ENCODE peak calls at places on chromosome 2, in seven cellular contexts. G is GDM1; I is heart right ventricle; Q is stimulated activated CD4-positive, alpha-beta T cell treated with anti-CD3 and anti-CD28 coated beads, Interleukin-1b, Interleukin-23, amount 100 ng/mL, for 1 hour; K is mesenteric fat pad; M is upper lobe of right lung; V is ecto neural progenitor cell. L is an unnamed sample.

GRCh38 chr2:12300019-12300602 is 416.6 kb upstream of the TRIB2 start:
- DNase-seq in V (no peak), K (no peak), I (no peak), G (no peak), M (no peak), Q (no peak), L (no peak)

GRCh38 chr2:218631837-218632236 is 24.1 kb downstream of the PLCD4 start:
- DNase-seq in I (peak; percentile 18), Q (no peak), M (no peak), V (no peak), G (no peak), K (no peak), L (no peak)

GRCh38 chr2:80378-80777 is 34.1 kb upstream of the FAM110C start:
- DNase-seq in Q (no peak), K (no peak), I (no peak), V (no peak), G (no peak), M (no peak), L (no peak)

GRCh38 chr2:31383471-31384153 is 30.9 kb downstream of the XDH start:
- DNase-seq in M (no peak), Q (no peak), K (no peak), V (peak; percentile 30), G (no peak), I (no peak), L (no peak)

GRCh38 chr2:222652856-222653255 is 3.0 kb downstream of the FARSB start:
- DNase-seq in Q (no peak), V (no peak), G (no peak), I (no peak), K (no peak), M (no peak), L (no peak)

GRCh38 chr2:134217316-134217715 is 36.6 kb upstream of the MGAT5 start:
- DNase-seq in M (no peak), V (no peak), I (no peak), K (no peak), G (no peak), Q (no peak), L (no peak)

GRCh38 chr2:100928235-100928634 is 73.9 kb upstream of the RPL31 start:
- DNase-seq in Q (no peak), M (no peak), V (no peak), G (no peak), I (no peak), K (no peak), L (no peak)

GRCh38 chr2:191853843-191854242 is 7.0 kb upstream of the CAVIN2 start:
- DNase-seq in G (no peak), K (no peak), Q (no peak), M (no peak), V (no peak), I (no peak), L (no peak)

GRCh38 chr2:239313251-239313650 is 87.6 kb downstream of the HDAC4 start:
- DNase-seq in V (peak; percentile 21), Q (no peak), I (peak; percentile 4), K (peak; percentile 59), M (no peak), G (no peak), L (no peak)

GRCh38 chr2:189609423-189609816 is 28.8 kb upstream of the SLC40A1 start:
- DNase-seq in K (no peak), Q (no peak), G (no peak), V (no peak), M (no peak), I (no peak), L (no peak)

GRCh38 chr2:240792658-240793312 is 27.2 kb downstream of the KIF1A start:
- DNase-seq in M (peak; percentile 44), I (no peak), G (no peak), Q (no peak), K (no peak), V (no peak), L (no peak)

GRCh38 chr2:167181134-167181533 is 292.9 kb downstream of the XIRP2 start:
- DNase-seq in K (no peak), I (no peak), V (no peak), M (no peak), G (no peak), Q (no peak), L (no peak)

GRCh38 chr2:191866195-191866594 is 19.3 kb upstream of the CAVIN2 start:
- DNase-seq in M (no peak), I (no peak), K (no peak), Q (no peak), V (no peak), G (no peak), L (no peak)

GRCh38 chr2:104863585-104864279 is 9.8 kb downstream of the POU3F3 start:
- DNase-seq in K (no peak), M (no peak), V (peak; percentile 73), G (no peak), I (no peak), Q (no peak), L (no peak)

GRCh38 chr2:237727363-237727762 is 71.2 kb upstream of the RBM44 start:
- DNase-seq in I (no peak), M (no peak), G (no peak), V (no peak), K (no peak), Q (no peak), L (no peak)

GRCh38 chr2:31812051-31812798 is 198.6 kb downstream of the MEMO1 start:
- DNase-seq in V (no peak), I (no peak), G (peak; percentile 32), M (no peak), Q (no peak), K (no peak), L (peak; percentile 67)

GRCh38 chr2:84781942-84782716 is 98.8 kb downstream of the TRABD2A start:
- DNase-seq in I (no peak), Q (no peak), M (peak; percentile 65), G (no peak), V (no peak), K (no peak), L (no peak)

L was measured in HL-60.